ENCODE peak calls at places on chromosomes 11 and 22, in four cellular contexts. L, V, G and C are unnamed samples.

GRCh38 chr22:40805699-40806203 is 13.4 kb downstream of the SLC25A17 start:
- DNase-seq in V (no peak), G (no peak), L (no peak), C (no peak)

GRCh38 chr22:44753189-44754042 is 1.0 kb downstream of the ARHGAP8 start:
- DNase-seq in L (no peak), G (no peak), V (no peak), C (no peak)

GRCh38 chr11:57480409-57481137 is 20.2 kb downstream of the RTN4RL2 start:
- DNase-seq in G (peak; percentile 17), L (peak; percentile 82), V (no peak), C (no peak)

GRCh38 chr22:29689872-29690213 is 30.0 kb upstream of the CABP7 start:
- DNase-seq in V (no peak), G (no peak), L (peak; percentile 79), C (peak; percentile 57)

GRCh38 chr11:68890490-68891231 is 13.0 kb downstream of the MRPL21 start:
- DNase-seq in G (no peak), V (peak; percentile 83), L (peak; percentile 97), C (no peak)

GRCh38 chr11:19777032-19777341 is 64.3 kb downstream of the NAV2 start:
- DNase-seq in V (no peak), L (peak; percentile 39), G (no peak), C (no peak)

GRCh38 chr22:41561788-41562187 is 978 bp downstream of the CSDC2 start:
- DNase-seq in L (no peak), V (no peak), G (no peak), C (no peak)

GRCh38 chr11:99098258-99098657 is 77.5 kb downstream of the CNTN5 start:
- DNase-seq in V (no peak), G (no peak), L (no peak), C (no peak)

GRCh38 chr11:133354069-133354468 is 178.2 kb downstream of the OPCML start:
- DNase-seq in L (no peak), V (no peak), G (no peak), C (no peak)

GRCh38 chr22:30636226-30637077 is 871 bp downstream of the SLC35E4 start:
- DNase-seq in G (peak; percentile 3), V (no peak), L (peak; percentile 60), C (no peak)

GRCh38 chr11:25769287-25769686 is 562.6 kb upstream of the ANO3 start:
- DNase-seq in G (no peak), V (no peak), L (no peak), C (no peak)

GRCh38 chr22:48299124-48299523 is 1528.5 kb downstream of the BRD1 start:
- DNase-seq in L (peak; percentile 4), V (no peak), G (no peak), C (no peak)

GRCh38 chr22:30021881-30022619 is 58.2 kb upstream of the HORMAD2 start:
- DNase-seq in V (no peak), G (no peak), L (peak; percentile 42), C (no peak)

GRCh38 chr11:64998690-64999431 is 2.1 kb upstream of the BATF2 start:
- DNase-seq in G (no peak), L (no peak), V (no peak), C (no peak)

GRCh38 chr11:9344046-9344680 is 29.8 kb upstream of the TMEM41B start:
- DNase-seq in L (no peak), V (no peak), G (no peak), C (no peak)

GRCh38 chr11:17985517-17985916 is 27.3 kb downstream of the SERGEF start:
- DNase-seq in V (no peak), L (no peak), G (no peak), C (peak; percentile 74)

GRCh38 chr11:14500181-14500651 is 605 bp upstream of the COPB1 start:
- DNase-seq in V (no peak), G (peak; percentile 36), L (peak; percentile 48), C (no peak)

GRCh38 chr11:19355601-19356000 is 114.9 kb upstream of the E2F8 start:
- DNase-seq in V (no peak), L (no peak), G (no peak), C (no peak)

GRCh38 chr11:46277313-46277622 is 194 bp upstream of the CREB3L1 start:
- DNase-seq in V (no peak), L (no peak), G (no peak), C (no peak)

GRCh38 chr22:28116261-28116673 is 197.2 kb upstream of the PITPNB start:
- DNase-seq in V (peak; percentile 25), G (peak; percentile 45), L (no peak), C (no peak)

GRCh38 chr11:72669527-72669926 is 4.7 kb downstream of the PDE2A start:
- DNase-seq in V (no peak), L (no peak), G (no peak), C (no peak)

GRCh38 chr11:64445651-64446050 is 86.7 kb downstream of the RPS6KA4 start:
- DNase-seq in V (no peak), G (no peak), L (no peak), C (no peak)

GRCh38 chr22:42910221-42910942 is 53.3 kb upstream of the ARFGAP3 start:
- DNase-seq in G (no peak), V (no peak), L (no peak), C (no peak)

GRCh38 chr11:119964136-119965025 is 173.5 kb downstream of the TRIM29 start:
- DNase-seq in G (no peak), V (no peak), L (no peak), C (no peak)

GRCh38 chr11:28017816-28018215 is 90.1 kb downstream of the KIF18A start:
- DNase-seq in V (no peak), G (no peak), L (no peak), C (no peak)

GRCh38 chr11:123249354-123249753 is 54.3 kb upstream of the CLMP start:
- DNase-seq in V (no peak), L (no peak), G (peak; percentile 7), C (no peak)

GRCh38 chr11:123300874-123301695 is 106.0 kb upstream of the CLMP start:
- DNase-seq in V (no peak), L (no peak), G (no peak), C (no peak)

GRCh38 chr11:12287374-12288211 is 89.8 kb upstream of the PARVA start:
- DNase-seq in L (peak; percentile 51), V (peak; percentile 91), G (peak; percentile 90), C (no peak)

GRCh38 chr11:62909107-62909894 is 11.9 kb downstream of the CHRM1 start:
- DNase-seq in V (no peak), L (peak; percentile 82), G (peak; percentile 29), C (no peak)

GRCh38 chr11:48880021-48880441 is 103.7 kb downstream of the TRIM51G start:
- DNase-seq in V (no peak), G (no peak), L (no peak), C (no peak)

GRCh38 chr11:47180006-47180787 is 3.5 kb upstream of the ARFGAP2 start:
- DNase-seq in V (no peak), L (no peak), G (no peak), C (no peak)

GRCh38 chr11:33828604-33829429 is 54.5 kb upstream of the FBXO3 start:
- DNase-seq in L (peak; percentile 70), V (no peak), G (no peak), C (no peak)

GRCh38 chr11:72189448-72190250 is 2.3 kb upstream of the FOLR1 start:
- DNase-seq in L (peak; percentile 27), V (no peak), G (peak; percentile 62), C (no peak)

GRCh38 chr11:119729581-119730346 is 764 bp upstream of the NECTIN1 start:
- DNase-seq in L (peak; percentile 85), G (no peak), V (peak; percentile 21), C (no peak)